ENCODE peak calls at places on chromosomes 1 and 21, in five cellular contexts. S, F, Q, D and G are unnamed samples.

GRCh38 chr1:66495490-66495889 is 38.5 kb upstream of the SGIP1 start:
- DNase-seq in S (peak; percentile 90), F (no peak), Q (no peak), D (no peak), G (no peak)

GRCh38 chr1:246549665-246550064 is 16.4 kb downstream of the TFB2M start:
- DNase-seq in S (no peak), F (no peak), Q (no peak), D (no peak), G (no peak)

GRCh38 chr1:25664357-25664796 is 47.8 kb downstream of the MAN1C1 start:
- DNase-seq in S (no peak), F (no peak), Q (no peak), D (no peak), G (no peak)

GRCh38 chr1:61597601-61598000 is 127.3 kb downstream of the TM2D1 start:
- DNase-seq in S (no peak), F (no peak), Q (no peak), D (no peak), G (no peak)

GRCh38 chr1:86416343-86416742 is 7.6 kb upstream of the CLCA2 start:
- DNase-seq in S (no peak), F (peak; percentile 76), Q (no peak), D (no peak), G (no peak)

GRCh38 chr1:202860744-202861419 is 28.1 kb downstream of the RABIF start:
- DNase-seq in S (no peak), F (peak; percentile 87), Q (no peak), D (peak; percentile 54), G (no peak)

GRCh38 chr1:119327436-119328155 is 41.0 kb upstream of the HAO2 start:
- DNase-seq in S (peak; percentile 7), F (peak; percentile 17), Q (no peak), D (no peak), G (no peak)

GRCh38 chr1:27009601-27010197 is 3.0 kb downstream of the TENT5B start:
- DNase-seq in S (no peak), F (peak; percentile 90), Q (no peak), D (no peak), G (no peak)

GRCh38 chr21:44625756-44626155 is 1.1 kb upstream of the KRTAP10-9 start:
- DNase-seq in S (no peak), F (no peak), Q (no peak), D (no peak), G (no peak)

GRCh38 chr1:48693180-48693579 is 83.5 kb downstream of the BEND5 start:
- DNase-seq in S (no peak), F (peak; percentile 16), Q (no peak), D (no peak), G (no peak)

GRCh38 chr1:151175910-151176309 is at the start of gene TMOD4:
- DNase-seq in S (no peak), F (peak; percentile 25), Q (no peak), D (no peak), G (peak; percentile 51)

GRCh38 chr1:206885341-206886060 is 11.7 kb upstream of the IL24 start:
- DNase-seq in S (no peak), F (peak; percentile 88), Q (no peak), D (no peak), G (no peak)

GRCh38 chr1:227557962-227558806 is 5.2 kb upstream of the ZNF678 start:
- DNase-seq in S (no peak), F (no peak), Q (no peak), D (no peak), G (no peak)

GRCh38 chr1:102102276-102102780 is 105.6 kb upstream of the OLFM3 start:
- DNase-seq in S (no peak), F (no peak), Q (no peak), D (no peak), G (no peak)

GRCh38 chr1:119275145-119275929 is 93.2 kb upstream of the HAO2 start:
- DNase-seq in S (peak; percentile 41), F (peak; percentile 73), Q (peak; percentile 7), D (peak; percentile 38), G (peak; percentile 63)

DNA sequence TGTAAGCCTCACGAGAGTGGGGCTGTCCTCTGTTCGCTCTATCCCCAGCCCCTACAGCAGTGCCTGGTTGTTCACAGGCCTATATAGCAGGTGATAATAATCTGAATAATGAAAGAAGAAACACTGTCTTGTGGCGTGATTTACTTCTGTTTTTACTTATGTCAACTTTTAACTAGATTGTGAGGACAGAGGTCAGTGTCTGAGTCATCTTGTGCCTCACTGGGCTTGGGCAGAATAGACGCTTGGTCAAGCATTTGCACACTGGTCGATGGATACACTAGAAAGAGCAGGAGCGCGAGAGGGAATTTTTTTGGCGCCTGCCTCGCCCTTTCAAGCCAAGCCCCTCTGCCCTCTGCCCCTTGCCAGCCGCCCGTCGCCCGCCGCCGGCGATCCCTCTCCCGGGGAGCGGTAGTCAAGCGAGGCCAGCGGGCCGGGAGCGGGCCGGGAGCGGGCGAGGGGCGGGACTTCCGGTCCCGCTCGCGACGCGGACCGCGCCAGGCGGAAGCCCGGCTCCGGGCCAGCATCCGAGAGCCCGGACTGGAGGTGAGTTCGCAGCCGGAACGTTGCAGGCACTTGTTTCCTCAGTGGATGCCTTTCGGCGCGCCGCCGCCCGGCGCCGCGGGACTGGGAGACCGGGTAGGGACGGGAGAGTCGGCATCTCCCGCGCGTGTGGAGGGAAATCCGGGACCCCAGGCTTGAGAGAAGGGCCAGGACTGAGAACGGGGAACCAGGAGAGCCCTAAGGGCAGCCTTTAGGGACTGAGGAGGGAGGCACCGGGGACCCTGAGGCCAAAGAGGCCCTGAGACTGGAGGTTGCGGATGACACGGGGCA is at the start of gene DISP1:
- DNase-seq in S (no peak), F (peak; percentile 76), Q (peak; percentile 62), D (peak; percentile 87), G (peak; percentile 83)
- TF ChIP-seq CTCF in S (no peak), F (no peak), Q (no peak), D (no peak), G (no peak)

GRCh38 chr21:40732243-40732642 is 114.7 kb downstream of the DSCAM start:
- DNase-seq in S (peak; percentile 1), F (peak; percentile 52), Q (no peak), D (no peak), G (no peak)
- H3K4me3 ChIP-seq in S (no peak overlapping the region), F (no peak overlapping the region), Q (no peak overlapping the region), D (no peak overlapping the region), G (no peak overlapping the region)

GRCh38 chr21:31347435-31348032 is 3.5 kb upstream of the TIAM1 start:
- DNase-seq in S (no peak), F (peak; percentile 72), Q (no peak), D (no peak), G (peak; percentile 35)
- TF ChIP-seq CTCF in S (peak; percentile 48), F (peak; percentile 66), Q (no peak), D (no peak), G (peak; percentile 81)

DNA sequence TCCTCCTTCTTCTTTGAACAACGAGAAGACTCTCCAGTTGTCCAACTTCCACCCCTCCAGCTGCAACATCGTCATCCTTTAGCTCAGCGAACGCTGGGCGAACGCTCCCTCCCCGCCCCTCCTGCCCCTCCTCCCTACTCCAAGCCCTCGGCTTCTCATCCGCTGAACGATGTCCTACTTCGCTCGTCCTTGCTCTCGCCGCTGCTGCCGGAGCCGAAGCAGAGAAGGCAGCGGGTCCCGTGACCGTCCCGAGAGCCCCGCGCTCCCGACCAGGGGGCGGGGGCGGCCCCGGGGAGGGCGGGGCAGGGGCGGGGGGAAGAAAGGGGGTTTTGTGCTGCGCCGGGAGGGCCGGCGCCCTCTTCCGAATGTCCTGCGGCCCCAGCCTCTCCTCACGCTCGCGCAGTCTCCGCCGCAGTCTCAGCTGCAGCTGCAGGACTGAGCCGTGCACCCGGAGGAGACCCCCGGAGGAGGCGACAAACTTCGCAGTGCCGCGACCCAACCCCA is at the start of gene BCAN:
- DNase-seq in S (no peak), F (no peak), Q (no peak), D (no peak), G (no peak)
- H3K4me3 ChIP-seq in S (no peak within 1 kb of the TSS), F (no peak within 1 kb of the TSS), Q (no peak within 1 kb of the TSS), D (no peak within 1 kb of the TSS), G (no peak within 1 kb of the TSS)

GRCh38 chr21:34004013-34004938 is 69.1 kb upstream of the MRPS6 start:
- DNase-seq in S (no peak), F (no peak), Q (no peak), D (no peak), G (no peak)

GRCh38 chr21:34008618-34009017 is 64.8 kb upstream of the MRPS6 start:
- DNase-seq in S (no peak), F (no peak), Q (no peak), D (no peak), G (no peak)

GRCh38 chr21:34003428-34003827 is 70.0 kb upstream of the MRPS6 start:
- DNase-seq in S (no peak), F (no peak), Q (no peak), D (no peak), G (no peak)

GRCh38 chr21:34006603-34007168 is 66.7 kb upstream of the MRPS6 start:
- DNase-seq in S (no peak), F (no peak), Q (no peak), D (no peak), G (no peak)

DNA sequence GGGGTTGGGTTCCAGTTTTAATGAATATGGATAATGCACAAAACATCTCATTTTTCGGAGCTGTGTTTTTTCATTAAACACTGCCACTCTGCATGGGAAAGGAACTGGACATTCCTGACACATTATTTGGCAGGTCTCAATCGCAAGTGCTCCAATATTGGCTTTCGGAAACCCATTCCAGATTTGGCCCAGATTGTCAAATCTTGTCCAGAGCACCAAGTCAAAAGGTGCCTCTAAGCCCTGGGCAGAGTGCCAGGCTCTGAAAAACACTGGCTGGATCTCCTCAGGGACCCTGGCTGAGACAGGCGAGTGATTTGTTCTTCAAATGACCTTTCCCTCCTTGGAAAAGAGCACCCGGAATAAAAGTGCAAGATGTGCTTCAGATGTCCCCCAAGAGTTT is 68.4 kb upstream of the MRPS6 start:
- DNase-seq in S (no peak), F (no peak), Q (no peak), D (no peak), G (no peak)
- TF ChIP-seq CTCF in S (no peak), F (no peak), Q (no peak), D (no peak), G (no peak)

DNA sequence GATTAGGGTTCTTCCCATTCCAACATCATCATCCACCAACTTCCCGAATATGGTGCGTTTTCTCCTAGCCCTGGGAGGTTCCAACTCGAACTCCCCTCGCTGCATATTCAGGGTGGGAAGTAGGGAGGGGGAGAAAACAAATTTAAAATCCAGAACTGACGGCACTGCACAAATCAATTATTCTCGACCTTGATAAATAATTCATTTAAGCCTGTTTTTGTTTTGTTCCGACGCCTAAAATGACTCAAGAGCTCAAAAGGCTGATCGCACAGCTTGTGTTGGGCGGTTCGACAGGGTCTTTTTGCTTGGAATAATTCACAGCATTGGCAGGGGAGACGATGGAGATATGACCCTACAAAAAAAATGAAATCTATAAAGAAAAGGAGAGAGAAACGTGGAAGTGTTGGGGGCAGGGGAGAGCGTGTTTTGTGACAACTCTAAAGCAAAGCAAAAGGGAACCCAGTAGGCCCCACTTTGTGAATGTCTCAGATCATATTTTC is 3.1 kb upstream of the BARHL2 start:
- DNase-seq in S (no peak), F (no peak), Q (no peak), D (no peak), G (no peak)
- H3K4me3 ChIP-seq in S (no peak overlapping the region), F (no peak overlapping the region), Q (no peak overlapping the region), D (no peak overlapping the region), G (no peak overlapping the region)